ENCODE peak calls at places on chromosome 9, in eight cellular contexts. U, W, B, Z, S, A, T and D are unnamed samples.

GRCh38 chr9:135890190-135890861 is 17.0 kb downstream of the CAMSAP1 start:
- DNase-seq in Z (no peak), T (no peak), W (no peak), S (peak; percentile 81), A (no peak), U (no peak), B (no peak), D (no peak)

GRCh38 chr9:118767571-118767970 is 601.7 kb downstream of the BRINP1 start:
- DNase-seq in W (no peak), B (no peak), U (no peak), T (no peak), Z (no peak), S (no peak), A (no peak), D (no peak)

GRCh38 chr9:87267701-87268100 is 230.0 kb upstream of the DAPK1 start:
- DNase-seq in B (no peak), S (peak; percentile 54), Z (peak; percentile 47), U (no peak), W (peak; percentile 54), A (no peak), T (no peak), D (peak; percentile 11)

GRCh38 chr9:97441729-97442128 is 29.8 kb downstream of the TDRD7 start:
- DNase-seq in B (no peak), U (no peak), A (no peak), W (no peak), T (no peak), Z (no peak), S (no peak), D (no peak)

GRCh38 chr9:122090287-122090883 is 2.7 kb downstream of the TTLL11 start:
- DNase-seq in T (no peak), S (no peak), B (no peak), W (no peak), Z (no peak), U (no peak), A (no peak), D (no peak)

GRCh38 chr9:135973276-135974219 is 12.4 kb upstream of the UBAC1 start:
- DNase-seq in A (peak; percentile 64), T (no peak), W (peak; percentile 25), S (no peak), U (no peak), B (no peak), Z (no peak), D (no peak)

GRCh38 chr9:34503406-34503805 is 19.4 kb downstream of the ENHO start:
- DNase-seq in T (no peak), B (no peak), W (no peak), A (no peak), S (no peak), Z (no peak), U (no peak), D (no peak)

GRCh38 chr9:76599970-76600369 is 141.0 kb downstream of the GCNT1 start:
- DNase-seq in U (no peak), T (peak; percentile 48), W (no peak), S (no peak), Z (no peak), B (no peak), A (no peak), D (no peak)

GRCh38 chr9:83986765-83987401 is 6.3 kb downstream of the RMI1 start:
- DNase-seq in S (peak; percentile 59), T (no peak), Z (no peak), A (no peak), W (no peak), B (no peak), U (no peak), D (no peak)